ENCODE peak calls at places on chromosome 16, in eight cellular contexts. A is fibroblast of the aortic adventitia; K is hepatocyte; J is tibial artery; U is activated CD8-positive, alpha-beta T cell treated with anti-CD3 and anti-CD28 coated beads for 36 hours; Z is stomach; O is type B pancreatic cell; C is breast epithelium. W is an unnamed sample.

GRCh38 chr16:72298947-72299346 is 127.0 kb upstream of the PMFBP1 start:
- DNase-seq in A (no peak), K (no peak), J (no peak), U (no peak), Z (no peak), O (no peak), C (no peak), W (no peak)

GRCh38 chr16:77763994-77764393 is 24.4 kb upstream of the VAT1L start:
- DNase-seq in A (no peak), K (no peak), J (no peak), U (no peak), Z (no peak), O (no peak), C (no peak), W (no peak)

GRCh38 chr16:11145173-11145820 is 110.7 kb downstream of the SOCS1 start:
- DNase-seq in A (peak), K (no peak), J (no peak), U (no peak), Z (no peak), O (no peak), C (no peak), W (no peak)

GRCh38 chr16:15507299-15507958 is 73.0 kb downstream of the BMERB1 start:
- DNase-seq in A (peak), K (no peak), J (peak), U (no peak), Z (no peak), O (no peak), C (no peak), W (peak)

GRCh38 chr16:57938936-57939871 is 31.7 kb downstream of the CNGB1 start:
- DNase-seq in A (peak), K (peak), J (peak), U (no peak), Z (peak), O (no peak), C (peak), W (peak)

GRCh38 chr16:67481561-67482259 is 753 bp upstream of the ATP6V0D1 start:
- DNase-seq in A (peak), K (peak), J (no peak), U (peak), Z (peak), O (no peak), C (no peak), W (peak)

GRCh38 chr16:56610017-56610608 is 1.7 kb downstream of the MT2A start:
- DNase-seq in A (peak), K (peak), J (peak), U (peak), Z (peak), O (no peak), C (no peak), W (peak)

GRCh38 chr16:28596115-28596630 is 677 bp downstream of the SULT1A2 start:
- DNase-seq in A (peak), K (no peak), J (no peak), U (no peak), Z (no peak), O (no peak), C (no peak), W (no peak)

GRCh38 chr16:66930189-66930588 is 4.0 kb downstream of the CIAO2B start:
- DNase-seq in A (peak), K (peak), J (no peak), U (no peak), Z (peak), O (no peak), C (no peak), W (no peak)

GRCh38 chr16:2773188-2773968 is 3.7 kb downstream of the ELOB start:
- DNase-seq in A (no peak), K (no peak), J (no peak), U (no peak), Z (no peak), O (no peak), C (no peak), W (no peak)

GRCh38 chr16:47143677-47144558 is at the start of gene NETO2:
- DNase-seq in A (peak), K (peak), J (peak), U (peak), Z (peak), O (peak), C (no peak), W (no peak)

GRCh38 chr16:31874354-31875111 is 926 bp downstream of the ZNF267 start:
- DNase-seq in A (peak), K (peak), J (no peak), U (peak), Z (no peak), O (no peak), C (no peak), W (no peak)

GRCh38 chr16:78210305-78210704 is 110.9 kb downstream of the WWOX start:
- DNase-seq in A (peak), K (no peak), J (no peak), U (no peak), Z (no peak), O (no peak), C (no peak), W (no peak)

GRCh38 chr16:86874141-86874540 is 295.8 kb downstream of the FOXL1 start:
- DNase-seq in A (no peak), K (peak), J (no peak), U (peak), Z (no peak), O (no peak), C (no peak), W (no peak)
- TF ChIP-seq CTCF in A (peak), K (peak), J (peak), U (peak), Z (no peak), O (peak), C (no peak), W (no peak)

DNA sequence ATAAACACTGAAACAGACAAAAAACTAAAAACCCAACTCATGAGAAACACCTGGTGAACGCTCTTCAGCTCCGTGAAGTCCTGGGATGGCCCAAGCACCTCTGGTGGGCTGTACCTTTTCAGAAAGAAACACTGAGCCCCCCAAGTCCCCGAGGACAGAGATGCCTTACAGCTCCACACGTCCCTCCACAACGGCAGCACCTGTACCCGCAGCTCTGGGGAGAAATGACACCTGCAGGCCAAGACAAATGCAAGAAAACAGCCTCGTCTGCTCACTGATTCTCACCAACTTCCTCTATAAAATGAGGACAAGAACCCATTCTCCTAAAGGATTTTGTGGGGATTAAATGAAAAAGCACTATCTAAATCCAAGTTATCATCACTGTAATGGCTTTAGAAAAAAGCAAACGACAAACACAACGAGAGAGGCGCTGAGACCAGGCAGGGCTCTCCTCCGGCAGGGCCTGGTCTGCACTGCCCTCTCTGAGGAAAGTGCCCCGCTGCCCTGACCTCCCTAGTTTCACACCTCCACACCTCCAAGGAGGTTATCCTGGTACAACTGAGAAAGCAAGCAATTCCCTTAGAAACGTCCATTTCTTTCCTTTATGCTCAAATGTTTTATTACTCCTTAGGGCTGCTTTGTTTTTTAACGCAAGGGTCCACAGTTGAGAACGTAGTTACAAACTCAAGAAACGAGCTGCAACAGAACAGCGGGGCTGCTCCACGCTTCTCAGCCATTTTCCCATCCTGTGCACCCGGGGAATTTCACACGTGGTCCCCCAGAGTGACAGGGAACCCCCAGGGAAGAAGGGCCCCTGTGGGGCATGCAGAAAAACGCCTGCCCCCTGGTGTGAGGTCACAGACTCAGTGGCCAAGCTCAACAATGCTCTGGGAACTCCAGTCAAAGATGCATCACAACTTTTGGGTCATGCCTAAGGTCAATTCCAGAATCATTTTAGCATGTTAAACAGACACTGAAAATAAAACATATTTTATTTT is 115.0 kb downstream of the ZNF778 start:
- DNase-seq in A (no peak), K (no peak), J (peak), U (no peak), Z (no peak), O (no peak), C (no peak), W (no peak)
- TF ChIP-seq CTCF in A (no peak), K (no peak), J (no peak), U (no peak), Z (no peak), O (no peak), C (no peak), W (no peak)

GRCh38 chr16:9258423-9259051 is 167.1 kb downstream of the HAPSTR1 start:
- DNase-seq in A (peak), K (peak), J (no peak), U (peak), Z (no peak), O (no peak), C (no peak), W (no peak)
- TF ChIP-seq CTCF in A (peak), K (peak), J (peak), U (peak), Z (peak), O (peak), C (peak), W (no peak)

DNA sequence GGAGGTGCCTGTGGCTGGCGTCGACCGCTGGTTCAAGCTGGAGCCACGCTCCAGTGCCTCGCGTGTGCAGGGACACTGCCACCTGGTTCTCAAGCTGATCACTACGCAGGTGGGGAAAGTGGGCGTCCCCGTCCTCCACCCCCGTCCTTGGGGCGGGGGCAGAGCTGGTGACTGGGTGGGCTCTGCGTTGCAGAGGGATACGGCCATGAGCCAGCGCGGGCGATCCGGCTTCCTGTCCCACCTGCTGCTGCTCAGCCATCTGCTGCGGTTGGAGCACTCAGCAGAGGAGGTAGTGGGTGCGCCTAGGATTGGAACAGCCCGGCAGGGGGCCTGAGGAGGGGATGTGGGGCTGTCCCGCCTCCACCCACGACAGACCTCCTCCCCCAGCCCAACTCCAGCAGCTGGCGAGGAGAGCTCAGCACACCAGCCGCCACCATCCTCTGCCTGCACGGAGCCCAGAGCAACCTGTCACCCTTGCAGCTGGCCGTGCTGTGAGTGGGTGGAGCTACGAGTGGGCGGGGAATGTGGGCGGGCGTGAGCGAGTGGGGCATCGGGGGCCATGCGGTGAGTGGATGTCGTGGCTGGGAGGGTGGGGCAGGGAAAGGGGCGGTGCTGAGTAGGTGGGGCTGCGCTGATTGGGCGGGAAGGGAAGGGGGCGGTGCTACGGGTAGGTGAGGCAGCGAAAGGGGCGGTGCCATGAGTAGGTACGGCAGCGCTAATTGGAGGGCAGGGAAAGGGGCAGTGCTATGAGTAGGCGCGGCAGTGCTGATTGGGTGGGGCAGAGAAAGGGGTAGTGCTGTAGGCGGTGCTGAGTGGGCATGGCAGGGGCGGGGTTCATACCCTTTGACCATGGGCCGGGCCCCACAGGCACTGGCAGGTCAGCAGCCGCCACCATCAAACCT is 8.9 kb downstream of the TSR3 start:
- DNase-seq in A (peak), K (peak), J (peak), U (peak), Z (peak), O (peak), C (peak), W (peak)
- TF ChIP-seq CTCF in A (no peak), K (no peak), J (no peak), U (no peak), Z (no peak), O (no peak), C (no peak), W (no peak)

DNA sequence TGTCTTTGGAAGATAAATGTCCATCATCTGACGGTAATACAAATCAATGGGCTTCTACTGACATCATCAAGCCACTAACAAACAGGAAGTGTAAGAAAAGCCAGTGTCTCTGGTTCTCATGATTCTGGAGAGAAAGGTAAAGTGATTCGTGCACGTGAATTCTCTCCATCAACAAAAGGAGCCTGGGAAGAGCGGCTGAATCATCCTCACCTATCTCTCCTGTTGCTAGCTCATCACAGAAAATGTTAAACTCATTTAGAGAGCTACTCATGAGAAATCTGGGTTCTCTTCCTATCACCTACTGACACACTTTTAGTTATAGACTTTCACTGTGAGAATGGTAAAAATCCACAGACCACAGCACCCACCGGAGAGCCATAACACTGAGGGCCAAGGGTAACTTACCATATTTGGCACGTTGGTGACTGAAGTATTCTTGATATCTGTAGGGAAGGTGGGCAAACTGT is 70.3 kb downstream of the CREBBP start:
- DNase-seq in A (no peak), K (no peak), J (no peak), U (peak), Z (no peak), O (no peak), C (no peak), W (no peak)
- TF ChIP-seq CTCF in A (no peak), K (no peak), J (no peak), U (no peak), Z (no peak), O (no peak), C (no peak), W (no peak)

DNA sequence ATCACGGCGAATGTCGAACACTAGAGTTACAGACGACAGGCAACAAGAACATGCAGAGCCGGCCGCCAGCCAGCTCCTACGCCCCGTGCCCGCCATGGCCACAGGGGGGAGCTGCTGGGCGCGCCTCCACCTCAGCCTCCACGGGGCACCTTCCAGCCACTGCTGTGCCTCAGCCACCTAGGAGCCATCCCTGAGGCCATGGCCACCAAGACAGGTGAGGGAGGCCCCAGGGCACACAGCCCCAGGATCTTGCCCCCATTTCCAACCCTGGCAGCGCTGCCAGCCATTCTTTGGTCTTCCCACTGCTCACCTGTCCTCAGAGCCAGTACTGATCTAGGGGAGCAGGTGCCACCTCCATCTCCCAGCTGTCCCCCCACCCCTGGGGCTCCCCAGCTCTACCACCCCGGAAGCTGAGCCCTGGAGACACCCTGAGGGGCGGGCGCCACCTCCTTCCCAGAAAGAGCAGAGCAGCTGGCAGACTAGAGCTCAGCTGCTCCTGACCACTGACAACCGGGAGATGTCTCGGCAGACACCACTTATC is 11.8 kb downstream of the GNPTG start:
- DNase-seq in A (peak), K (peak), J (no peak), U (peak), Z (peak), O (no peak), C (peak), W (no peak)
- TF ChIP-seq CTCF in A (peak), K (peak), J (peak), U (peak), Z (peak), O (peak), C (peak), W (no peak)

DNA sequence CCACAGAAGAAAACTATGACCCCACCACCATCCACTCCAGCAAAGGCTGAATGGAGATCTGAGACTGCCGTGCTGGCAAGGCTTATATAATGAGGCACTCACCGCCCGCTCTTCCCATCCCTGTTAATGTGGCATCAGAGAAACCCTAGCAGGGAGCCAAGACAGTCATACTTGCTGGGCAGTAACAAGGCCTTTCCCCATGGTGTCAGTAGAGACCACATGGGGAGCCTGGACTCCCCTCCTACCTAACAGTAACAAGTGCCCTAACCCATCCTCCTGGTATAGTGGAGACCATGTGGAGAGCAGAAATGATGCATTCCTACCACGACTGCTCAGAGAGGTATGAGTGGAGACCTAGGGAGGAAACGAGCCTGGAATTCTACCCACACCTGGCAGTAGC is 235.2 kb downstream of the C16orf78 start:
- DNase-seq in A (peak), K (peak), J (peak), U (no peak), Z (no peak), O (peak), C (no peak), W (peak)
- TF ChIP-seq CTCF in A (peak), K (peak), J (peak), U (no peak), Z (peak), O (peak), C (no peak), W (no peak)

W was measured in lower leg skin.